ENCODE peak calls at places on chromosomes 7 and 10, in seven cellular contexts. One of them, this sample, is unnamed.
A peak's percentile ranks its signal among the peaks of the same experiment; 100 is the strongest.

GRCh38 chr7:70035509-70035908 is 437.2 kb downstream of the AUTS2 start:
- DNase-seq in B cell: no peak
- DNase-seq in colonic mucosa: no peak
- DNase-seq in Panc1: no peak
- DNase-seq in right lobe of liver: no peak
- DNase-seq in sigmoid colon: no peak
- DNase-seq in GM10248: no peak
- DNase-seq in this sample: no peak

GRCh38 chr7:11709240-11709639 is 122.8 kb downstream of the THSD7A start:
- DNase-seq in sigmoid colon: no peak
- DNase-seq in Panc1: no peak
- DNase-seq in GM10248: no peak
- DNase-seq in right lobe of liver: no peak
- DNase-seq in colonic mucosa: no peak
- DNase-seq in B cell: no peak
- DNase-seq in this sample: no peak

GRCh38 chr10:4733150-4733842 is 92.7 kb upstream of the AKR1E2 start:
- DNase-seq in right lobe of liver: no peak
- DNase-seq in sigmoid colon: no peak
- DNase-seq in GM10248: no peak
- DNase-seq in B cell: no peak
- DNase-seq in colonic mucosa: no peak
- DNase-seq in Panc1: no peak
- DNase-seq in this sample: no peak

GRCh38 chr10:95406651-95407280 is 116.0 kb upstream of the PDLIM1 start:
- DNase-seq in colonic mucosa: peak; percentile 74
- DNase-seq in B cell: no peak
- DNase-seq in GM10248: no peak
- DNase-seq in right lobe of liver: peak; percentile 90
- DNase-seq in sigmoid colon: peak; percentile 94
- DNase-seq in Panc1: no peak
- DNase-seq in this sample: no peak

GRCh38 chr10:50594012-50594411 is 29.7 kb downstream of the SGMS1 start:
- DNase-seq in right lobe of liver: no peak
- DNase-seq in B cell: no peak
- DNase-seq in sigmoid colon: no peak
- DNase-seq in GM10248: no peak
- DNase-seq in Panc1: peak; percentile 61
- DNase-seq in colonic mucosa: no peak
- DNase-seq in this sample: no peak

GRCh38 chr10:122165914-122166313 is 105.2 kb upstream of the BTBD16 start:
- DNase-seq in GM10248: no peak
- DNase-seq in right lobe of liver: no peak
- DNase-seq in sigmoid colon: no peak
- DNase-seq in colonic mucosa: no peak
- DNase-seq in B cell: no peak
- DNase-seq in Panc1: no peak
- DNase-seq in this sample: no peak

GRCh38 chr7:155531686-155532085 is 14.7 kb downstream of the CNPY1 start:
- DNase-seq in colonic mucosa: no peak
- DNase-seq in B cell: no peak
- DNase-seq in right lobe of liver: no peak
- DNase-seq in sigmoid colon: peak; percentile 18
- DNase-seq in Panc1: no peak
- DNase-seq in GM10248: no peak
- DNase-seq in this sample: peak; percentile 32

GRCh38 chr10:17645591-17646345 is 1.8 kb downstream of the STAM start:
- DNase-seq in Panc1: peak; percentile 62
- DNase-seq in sigmoid colon: no peak
- DNase-seq in GM10248: no peak
- DNase-seq in colonic mucosa: no peak
- DNase-seq in right lobe of liver: no peak
- DNase-seq in B cell: no peak
- DNase-seq in this sample: no peak

GRCh38 chr10:3226960-3227724 is 54.6 kb upstream of the PITRM1 start:
- DNase-seq in right lobe of liver: no peak
- DNase-seq in colonic mucosa: no peak
- DNase-seq in sigmoid colon: no peak
- DNase-seq in B cell: no peak
- DNase-seq in GM10248: no peak
- DNase-seq in Panc1: no peak
- DNase-seq in this sample: peak; percentile 37

GRCh38 chr10:102813734-102814455 is 23.3 kb downstream of the CYP17A1 start:
- DNase-seq in sigmoid colon: no peak
- DNase-seq in colonic mucosa: peak; percentile 67
- DNase-seq in B cell: no peak
- DNase-seq in right lobe of liver: peak; percentile 84
- DNase-seq in GM10248: no peak
- DNase-seq in Panc1: no peak
- DNase-seq in this sample: no peak

GRCh38 chr10:33327750-33328149 is 6.7 kb downstream of the NRP1 start:
- DNase-seq in right lobe of liver: no peak
- DNase-seq in sigmoid colon: no peak
- DNase-seq in GM10248: no peak
- DNase-seq in Panc1: no peak
- DNase-seq in B cell: no peak
- DNase-seq in colonic mucosa: no peak
- DNase-seq in this sample: no peak

GRCh38 chr7:139583826-139584553 is 60.5 kb downstream of the CLEC2L start:
- DNase-seq in GM10248: no peak
- DNase-seq in right lobe of liver: no peak
- DNase-seq in Panc1: no peak
- DNase-seq in colonic mucosa: no peak
- DNase-seq in B cell: no peak
- DNase-seq in sigmoid colon: no peak
- DNase-seq in this sample: no peak

GRCh38 chr10:89357096-89357495 is 20.8 kb upstream of the IFIT1B start:
- DNase-seq in GM10248: no peak
- DNase-seq in B cell: no peak
- DNase-seq in colonic mucosa: no peak
- DNase-seq in right lobe of liver: no peak
- DNase-seq in sigmoid colon: no peak
- DNase-seq in Panc1: no peak
- DNase-seq in this sample: no peak

GRCh38 chr7:86926732-86927131 is 132.7 kb downstream of the ELAPOR2 start:
- DNase-seq in colonic mucosa: peak; percentile 42
- DNase-seq in GM10248: peak; percentile 19
- DNase-seq in B cell: peak; percentile 18
- DNase-seq in right lobe of liver: no peak
- DNase-seq in sigmoid colon: no peak
- DNase-seq in Panc1: no peak
- DNase-seq in this sample: peak; percentile 29

GRCh38 chr10:109676703-109677102 is 246.6 kb downstream of the XPNPEP1 start:
- DNase-seq in sigmoid colon: no peak
- DNase-seq in right lobe of liver: no peak
- DNase-seq in B cell: no peak
- DNase-seq in colonic mucosa: no peak
- DNase-seq in GM10248: no peak
- DNase-seq in Panc1: no peak
- DNase-seq in this sample: no peak

GRCh38 chr7:47814905-47815613 is 133.2 kb downstream of the PKD1L1 start:
- DNase-seq in colonic mucosa: no peak
- DNase-seq in sigmoid colon: no peak
- DNase-seq in Panc1: no peak
- DNase-seq in GM10248: no peak
- DNase-seq in right lobe of liver: no peak
- DNase-seq in B cell: no peak
- DNase-seq in this sample: no peak

GRCh38 chr10:71429304-71429703 is 32.6 kb downstream of the CDH23 start:
- DNase-seq in GM10248: no peak
- DNase-seq in right lobe of liver: no peak
- DNase-seq in colonic mucosa: no peak
- DNase-seq in Panc1: no peak
- DNase-seq in B cell: no peak
- DNase-seq in sigmoid colon: no peak
- DNase-seq in this sample: no peak

GRCh38 chr10:48940958-48941357 is 1.3 kb upstream of the LRRC18 start:
- DNase-seq in sigmoid colon: no peak
- DNase-seq in Panc1: no peak
- DNase-seq in colonic mucosa: no peak
- DNase-seq in GM10248: no peak
- DNase-seq in B cell: no peak
- DNase-seq in right lobe of liver: no peak
- DNase-seq in this sample: no peak

GRCh38 chr7:129923709-129924108 is 29.1 kb downstream of the UBE2H start:
- DNase-seq in sigmoid colon: no peak
- DNase-seq in GM10248: peak; percentile 47
- DNase-seq in colonic mucosa: no peak
- DNase-seq in B cell: no peak
- DNase-seq in Panc1: no peak
- DNase-seq in right lobe of liver: no peak
- DNase-seq in this sample: no peak

GRCh38 chr7:7861211-7861633 is 107.4 kb upstream of the GLCCI1 start:
- DNase-seq in Panc1: peak; percentile 98
- DNase-seq in sigmoid colon: no peak
- DNase-seq in right lobe of liver: no peak
- DNase-seq in GM10248: no peak
- DNase-seq in colonic mucosa: no peak
- DNase-seq in B cell: no peak
- DNase-seq in this sample: no peak

GRCh38 chr7:101550641-101551531 is 78.2 kb downstream of the MYL10 start:
- DNase-seq in right lobe of liver: peak; percentile 48
- DNase-seq in Panc1: no peak
- DNase-seq in sigmoid colon: peak; percentile 57
- DNase-seq in colonic mucosa: no peak
- DNase-seq in B cell: peak; percentile 16
- DNase-seq in GM10248: peak; percentile 17
- DNase-seq in this sample: peak; percentile 39

GRCh38 chr7:68203246-68203645 is 1206.6 kb downstream of the TYW1 start:
- DNase-seq in right lobe of liver: no peak
- DNase-seq in sigmoid colon: no peak
- DNase-seq in Panc1: no peak
- DNase-seq in B cell: no peak
- DNase-seq in colonic mucosa: no peak
- DNase-seq in GM10248: no peak
- DNase-seq in this sample: no peak

GRCh38 chr10:25896421-25896820 is 37.6 kb upstream of the MYO3A start:
- DNase-seq in Panc1: no peak
- DNase-seq in colonic mucosa: no peak
- DNase-seq in sigmoid colon: no peak
- DNase-seq in right lobe of liver: no peak
- DNase-seq in B cell: no peak
- DNase-seq in GM10248: no peak
- DNase-seq in this sample: no peak

GRCh38 chr7:12594122-12594897 is 23.8 kb downstream of the SCIN start:
- DNase-seq in Panc1: no peak
- DNase-seq in B cell: no peak
- DNase-seq in sigmoid colon: no peak
- DNase-seq in colonic mucosa: no peak
- DNase-seq in GM10248: no peak
- DNase-seq in right lobe of liver: no peak
- DNase-seq in this sample: no peak

GRCh38 chr10:14878266-14879054 is at the start of gene SUV39H2:
- DNase-seq in right lobe of liver: peak; percentile 97
- DNase-seq in sigmoid colon: peak; percentile 98
- DNase-seq in GM10248: peak; percentile 100
- DNase-seq in colonic mucosa: peak; percentile 95
- DNase-seq in Panc1: peak; percentile 33
- DNase-seq in B cell: peak; percentile 100
- DNase-seq in this sample: peak; percentile 97
- TF ChIP-seq CTCF in right lobe of liver: no peak
- TF ChIP-seq CTCF in sigmoid colon: no peak
- TF ChIP-seq CTCF in GM10248: peak; percentile 12
- TF ChIP-seq CTCF in colonic mucosa: no peak
- TF ChIP-seq CTCF in Panc1: no peak
- TF ChIP-seq CTCF in B cell: no peak
- TF ChIP-seq CTCF in this sample: no peak

DNA sequence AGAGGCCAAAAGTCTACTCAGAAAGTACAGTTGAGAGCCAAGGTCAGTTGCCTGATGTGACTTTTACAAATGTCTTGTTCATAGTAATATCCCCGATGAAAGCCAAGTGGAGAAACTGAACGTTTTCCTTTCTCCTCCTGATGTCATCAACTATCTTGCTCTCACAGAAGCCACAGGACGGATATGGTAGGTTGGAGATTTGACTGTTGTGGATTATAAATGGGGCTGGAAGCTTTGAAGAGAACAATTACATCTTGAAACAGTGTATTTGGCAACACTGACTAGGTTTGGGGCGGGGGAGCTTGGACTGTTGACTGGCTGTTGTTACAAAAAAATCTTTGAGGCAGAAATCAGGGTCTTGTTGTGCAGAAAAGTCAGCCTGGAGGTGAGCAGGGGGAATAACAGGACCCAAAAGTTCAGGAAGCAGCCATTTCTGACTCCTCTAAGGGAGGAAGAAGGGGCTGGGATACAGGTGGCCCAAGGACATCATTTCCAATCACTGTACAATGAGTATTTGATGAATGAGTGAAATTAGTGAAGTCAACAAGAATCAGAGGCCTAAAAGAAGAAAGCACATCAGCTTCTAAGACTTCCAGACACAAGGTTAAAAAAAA is 24.3 kb downstream of the PLEKHS1 start:
- DNase-seq in right lobe of liver: no peak
- DNase-seq in sigmoid colon: no peak
- DNase-seq in GM10248: no peak
- DNase-seq in colonic mucosa: no peak
- DNase-seq in B cell: no peak
- DNase-seq in Panc1: no peak
- DNase-seq in this sample: no peak
- TF ChIP-seq CTCF in right lobe of liver: no peak
- TF ChIP-seq CTCF in sigmoid colon: no peak
- TF ChIP-seq CTCF in GM10248: no peak
- TF ChIP-seq CTCF in colonic mucosa: no peak
- TF ChIP-seq CTCF in B cell: no peak
- TF ChIP-seq CTCF in Panc1: no peak
- TF ChIP-seq CTCF in this sample: no peak

GRCh38 chr10:79067241-79068202 is 1.2 kb upstream of the ZMIZ1 start:
- DNase-seq in colonic mucosa: peak; percentile 94
- DNase-seq in GM10248: peak; percentile 86
- DNase-seq in Panc1: no peak
- DNase-seq in sigmoid colon: peak; percentile 95
- DNase-seq in B cell: peak; percentile 94
- DNase-seq in right lobe of liver: peak; percentile 89
- DNase-seq in this sample: peak; percentile 96
- TF ChIP-seq CTCF in colonic mucosa: no peak
- TF ChIP-seq CTCF in GM10248: no peak
- TF ChIP-seq CTCF in Panc1: no peak
- TF ChIP-seq CTCF in sigmoid colon: no peak
- TF ChIP-seq CTCF in B cell: no peak
- TF ChIP-seq CTCF in right lobe of liver: no peak
- TF ChIP-seq CTCF in this sample: no peak

GRCh38 chr10:11682896-11683295 is 59.3 kb upstream of the ECHDC3 start:
- DNase-seq in right lobe of liver: no peak
- DNase-seq in Panc1: no peak
- DNase-seq in sigmoid colon: no peak
- DNase-seq in GM10248: no peak
- DNase-seq in B cell: no peak
- DNase-seq in colonic mucosa: no peak
- DNase-seq in this sample: no peak

GRCh38 chr10:11687357-11687771 is 54.8 kb upstream of the ECHDC3 start:
- DNase-seq in B cell: no peak
- DNase-seq in colonic mucosa: no peak
- DNase-seq in sigmoid colon: no peak
- DNase-seq in Panc1: no peak
- DNase-seq in GM10248: no peak
- DNase-seq in right lobe of liver: no peak
- DNase-seq in this sample: no peak

GRCh38 chr10:11683529-11684320 is 58.5 kb upstream of the ECHDC3 start:
- DNase-seq in colonic mucosa: peak; percentile 67
- DNase-seq in right lobe of liver: no peak
- DNase-seq in Panc1: no peak
- DNase-seq in GM10248: no peak
- DNase-seq in sigmoid colon: no peak
- DNase-seq in B cell: no peak
- DNase-seq in this sample: no peak

GRCh38 chr10:11685787-11686218 is 56.4 kb upstream of the ECHDC3 start:
- DNase-seq in Panc1: no peak
- DNase-seq in B cell: peak; percentile 74
- DNase-seq in sigmoid colon: peak; percentile 76
- DNase-seq in GM10248: peak; percentile 62
- DNase-seq in colonic mucosa: peak; percentile 92
- DNase-seq in right lobe of liver: no peak
- DNase-seq in this sample: no peak

GRCh38 chr10:11684717-11685645 is 57.2 kb upstream of the ECHDC3 start:
- DNase-seq in GM10248: peak; percentile 75
- DNase-seq in right lobe of liver: no peak
- DNase-seq in B cell: peak; percentile 72
- DNase-seq in Panc1: peak; percentile 43
- DNase-seq in sigmoid colon: peak; percentile 74
- DNase-seq in colonic mucosa: peak; percentile 78
- DNase-seq in this sample: no peak
- TF ChIP-seq CTCF in GM10248: no peak
- TF ChIP-seq CTCF in right lobe of liver: no peak
- TF ChIP-seq CTCF in B cell: no peak
- TF ChIP-seq CTCF in Panc1: no peak
- TF ChIP-seq CTCF in sigmoid colon: no peak
- TF ChIP-seq CTCF in colonic mucosa: no peak
- TF ChIP-seq CTCF in this sample: no peak

This sample was measured in nephron progenitor cell.